ENCODE peak calls at places on chromosome 21, in four cellular contexts. R is fibroblast of lung, X is GM23338, D is non-pigmented ciliary epithelial cell. G is an unnamed sample.

GRCh38 chr21:21366277-21366676 is 368.1 kb downstream of the NCAM2 start:
- DNase-seq in X (no peak), R (no peak), D (no peak), G (no peak)

GRCh38 chr21:45747802-45748445 is 104.4 kb downstream of the PCBP3 start:
- DNase-seq in X (peak), R (peak), D (no peak), G (peak)

GRCh38 chr21:26079376-26079775 is 91.2 kb downstream of the APP start:
- DNase-seq in R (no peak), D (peak), X (no peak), G (peak)

GRCh38 chr21:40466893-40467483 is 380.0 kb downstream of the DSCAM start:
- DNase-seq in D (no peak), R (no peak), X (peak), G (no peak)

GRCh38 chr21:29299046-29299905 is 554 bp downstream of the BACH1 start:
- DNase-seq in D (no peak), X (peak), R (peak), G (no peak)

GRCh38 chr21:46171585-46171984 is 12.7 kb downstream of the SPATC1L start:
- DNase-seq in D (no peak), X (no peak), R (no peak), G (no peak)

GRCh38 chr21:42221581-42222345 is 2.8 kb downstream of the ABCG1 start:
- DNase-seq in D (no peak), X (no peak), R (peak), G (no peak)

GRCh38 chr21:27024316-27024715 is 57.4 kb upstream of the ADAMTS5 start:
- DNase-seq in R (peak), X (no peak), D (peak), G (no peak)

GRCh38 chr21:35147439-35147838 is 98.3 kb upstream of the RUNX1 start:
- DNase-seq in R (no peak), X (no peak), D (no peak), G (no peak)

GRCh38 chr21:33936221-33937038 is 20.8 kb upstream of the ATP5PO start:
- DNase-seq in X (peak), R (no peak), D (no peak), G (no peak)

GRCh38 chr21:15562748-15563147 is 167.0 kb upstream of the USP25 start:
- DNase-seq in X (no peak), D (no peak), R (no peak), G (no peak)

GRCh38 chr21:33947451-33948095 is 32.0 kb upstream of the ATP5PO start:
- DNase-seq in X (peak), D (no peak), R (peak), G (peak)

GRCh38 chr21:34707876-34708325 is 39.1 kb downstream of the CLIC6 start:
- DNase-seq in X (no peak), R (no peak), D (no peak), G (no peak)

GRCh38 chr21:38626311-38626710 is 128.0 kb upstream of the ERG start:
- DNase-seq in R (no peak), D (no peak), X (no peak), G (no peak)

GRCh38 chr21:38440746-38441145 is 57.5 kb downstream of the ERG start:
- DNase-seq in D (peak), R (peak), X (no peak), G (peak)

GRCh38 chr21:34910396-34910795 is 138.7 kb downstream of the RUNX1 start:
- DNase-seq in X (no peak), R (no peak), D (no peak), G (no peak)